ENCODE peak calls at places on chromosomes 11 and 22, in four cellular contexts. P is colonic mucosa, T is coronary artery, O is substantia nigra. J is an unnamed sample.

GRCh38 chr22:27723708-27724107 is 77.8 kb downstream of the MN1 start:
- DNase-seq in P (no peak), T (no peak), O (no peak), J (no peak)

GRCh38 chr22:26722159-26722558 is 64.8 kb downstream of the MIAT start:
- DNase-seq in P (no peak), T (no peak), O (no peak), J (no peak)

GRCh38 chr11:13328276-13328675 is 50.7 kb downstream of the BMAL1 start:
- DNase-seq in P (no peak), T (no peak), O (no peak), J (no peak)

GRCh38 chr22:38414009-38414395 is 41.0 kb downstream of the KCNJ4 start:
- DNase-seq in P (no peak), T (no peak), O (no peak), J (peak)

GRCh38 chr22:37045958-37046357 is 5.6 kb upstream of the KCTD17 start:
- DNase-seq in P (no peak), T (no peak), O (no peak), J (peak)

GRCh38 chr11:29336727-29337212 is 680.1 kb downstream of the KCNA4 start:
- DNase-seq in P (no peak), T (no peak), O (no peak), J (no peak)

GRCh38 chr11:75087319-75088055 is 9.2 kb downstream of the OR2AT4 start:
- DNase-seq in P (no peak), T (no peak), O (no peak), J (peak)

GRCh38 chr22:50526849-50527801 is 1.7 kb upstream of the SCO2 start:
- DNase-seq in P (peak), T (peak), O (no peak), J (peak)

GRCh38 chr11:130181295-130182272 is 22.0 kb downstream of the ST14 start:
- DNase-seq in P (peak), T (no peak), O (no peak), J (no peak)

GRCh38 chr11:122293298-122294023 is 177.4 kb upstream of the BLID start:
- DNase-seq in P (no peak), T (no peak), O (peak), J (no peak)

GRCh38 chr11:29119691-29120328 is 897.0 kb downstream of the KCNA4 start:
- DNase-seq in P (no peak), T (no peak), O (no peak), J (no peak)

GRCh38 chr11:43575931-43576833 is 104.4 kb upstream of the HSD17B12 start:
- DNase-seq in P (no peak), T (no peak), O (no peak), J (no peak)

GRCh38 chr22:50705851-50706351 is 32.1 kb upstream of the ACR start:
- DNase-seq in P (no peak), T (no peak), O (no peak), J (peak)

GRCh38 chr22:28230682-28231081 is 311.6 kb upstream of the PITPNB start:
- DNase-seq in P (no peak), T (no peak), O (no peak), J (no peak)

GRCh38 chr11:7239877-7240276 is 11.8 kb upstream of the SYT9 start:
- DNase-seq in P (no peak), T (no peak), O (no peak), J (no peak)

GRCh38 chr11:109864161-109864661 is 229.0 kb upstream of the ZC3H12C start:
- DNase-seq in P (no peak), T (no peak), O (no peak), J (no peak)

GRCh38 chr11:27913650-27914049 is 194.3 kb downstream of the KIF18A start:
- DNase-seq in P (no peak), T (no peak), O (no peak), J (no peak)

GRCh38 chr11:18384157-18384641 is 10.2 kb upstream of the LDHA start:
- DNase-seq in P (peak), T (peak), O (no peak), J (peak)

GRCh38 chr22:41513391-41513790 is 30.9 kb downstream of the POLR3H start:
- DNase-seq in P (no peak), T (no peak), O (peak), J (no peak)

GRCh38 chr11:16936643-16937042 is 77.6 kb downstream of the PLEKHA7 start:
- DNase-seq in P (no peak), T (no peak), O (no peak), J (no peak)

GRCh38 chr11:106389096-106389495 is 311.6 kb downstream of the AASDHPPT start:
- DNase-seq in P (no peak), T (no peak), O (no peak), J (no peak)

GRCh38 chr11:108135845-108136599 is 14.7 kb downstream of the ACAT1 start:
- DNase-seq in P (no peak), T (no peak), O (no peak), J (no peak)

GRCh38 chr22:29848115-29848514 is 10.0 kb upstream of the ASCC2 start:
- DNase-seq in P (no peak), T (no peak), O (no peak), J (no peak)

GRCh38 chr11:76838422-76839068 is 22.2 kb upstream of the ACER3 start:
- DNase-seq in P (peak), T (no peak), O (no peak), J (peak)

GRCh38 chr11:65554057-65554818 is 3.9 kb downstream of the LTBP3 start:
- DNase-seq in P (no peak), T (no peak), O (no peak), J (no peak)

GRCh38 chr11:65552413-65552951 is 5.7 kb downstream of the LTBP3 start:
- DNase-seq in P (no peak), T (no peak), O (no peak), J (peak)

GRCh38 chr11:65553301-65554001 is 4.7 kb downstream of the LTBP3 start:
- DNase-seq in P (peak), T (no peak), O (no peak), J (peak)

GRCh38 chr11:65549088-65549487 is 9.1 kb downstream of the LTBP3 start:
- DNase-seq in P (no peak), T (no peak), O (no peak), J (no peak)

GRCh38 chr11:65551572-65552398 is 6.4 kb downstream of the LTBP3 start:
- DNase-seq in P (peak), T (no peak), O (no peak), J (peak)
- H3K27ac ChIP-seq in P (peak), T (peak), O (no peak), J (no peak)

GRCh38 chr22:22243033-22243680 is 1.4 kb upstream of the VPREB1 start:
- DNase-seq in P (no peak), T (no peak), O (no peak), J (no peak)
- H3K27ac ChIP-seq in P (no peak), T (no peak), O (no peak), J (no peak)

DNA sequence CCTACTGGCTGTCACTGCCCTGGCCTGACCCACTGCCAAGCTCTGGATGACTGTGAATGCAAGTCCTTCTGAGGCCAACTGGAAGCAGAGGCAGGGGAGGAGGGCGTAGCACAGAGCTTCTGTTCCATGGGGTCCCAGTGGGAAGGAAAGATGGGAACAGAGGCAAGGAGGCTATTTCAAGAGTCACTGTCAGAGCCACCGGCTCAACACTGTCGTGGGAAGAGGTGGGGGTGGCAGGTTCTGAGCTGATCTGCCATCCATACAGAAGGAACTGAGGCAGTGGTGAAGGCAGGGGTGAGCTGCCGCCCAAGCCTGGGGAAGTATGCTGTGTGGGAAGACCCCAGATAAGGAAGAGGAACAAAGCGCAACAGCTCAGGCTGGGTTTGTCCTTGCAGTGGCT is 54.7 kb downstream of the SGSM3 start:
- DNase-seq in P (no peak), T (no peak), O (no peak), J (no peak)
- H3K27ac ChIP-seq in P (no peak), T (no peak), O (no peak), J (no peak)

DNA sequence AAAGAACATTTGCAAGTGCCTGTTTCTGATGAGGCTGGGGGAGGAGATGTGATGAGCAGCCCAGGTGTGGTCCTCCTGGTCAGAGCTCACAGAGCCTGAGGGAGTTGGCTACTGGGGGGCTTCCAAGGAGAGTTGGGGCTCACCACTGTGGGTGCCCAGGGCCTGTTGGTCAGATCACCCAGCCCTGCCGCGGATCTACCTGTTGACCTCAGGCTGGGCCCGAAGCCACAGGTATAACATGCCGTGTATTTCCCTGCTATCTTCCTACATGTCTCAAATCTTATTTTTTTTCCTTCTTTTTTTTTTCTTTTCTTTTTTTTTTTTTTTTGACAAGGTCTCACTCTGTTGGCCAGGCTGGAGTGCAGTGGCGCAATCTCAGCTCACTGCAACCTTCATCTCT is 199.7 kb upstream of the TBCEL start:
- DNase-seq in P (no peak), T (no peak), O (no peak), J (no peak)
- H3K27ac ChIP-seq in P (no peak), T (no peak), O (no peak), J (no peak)

DNA sequence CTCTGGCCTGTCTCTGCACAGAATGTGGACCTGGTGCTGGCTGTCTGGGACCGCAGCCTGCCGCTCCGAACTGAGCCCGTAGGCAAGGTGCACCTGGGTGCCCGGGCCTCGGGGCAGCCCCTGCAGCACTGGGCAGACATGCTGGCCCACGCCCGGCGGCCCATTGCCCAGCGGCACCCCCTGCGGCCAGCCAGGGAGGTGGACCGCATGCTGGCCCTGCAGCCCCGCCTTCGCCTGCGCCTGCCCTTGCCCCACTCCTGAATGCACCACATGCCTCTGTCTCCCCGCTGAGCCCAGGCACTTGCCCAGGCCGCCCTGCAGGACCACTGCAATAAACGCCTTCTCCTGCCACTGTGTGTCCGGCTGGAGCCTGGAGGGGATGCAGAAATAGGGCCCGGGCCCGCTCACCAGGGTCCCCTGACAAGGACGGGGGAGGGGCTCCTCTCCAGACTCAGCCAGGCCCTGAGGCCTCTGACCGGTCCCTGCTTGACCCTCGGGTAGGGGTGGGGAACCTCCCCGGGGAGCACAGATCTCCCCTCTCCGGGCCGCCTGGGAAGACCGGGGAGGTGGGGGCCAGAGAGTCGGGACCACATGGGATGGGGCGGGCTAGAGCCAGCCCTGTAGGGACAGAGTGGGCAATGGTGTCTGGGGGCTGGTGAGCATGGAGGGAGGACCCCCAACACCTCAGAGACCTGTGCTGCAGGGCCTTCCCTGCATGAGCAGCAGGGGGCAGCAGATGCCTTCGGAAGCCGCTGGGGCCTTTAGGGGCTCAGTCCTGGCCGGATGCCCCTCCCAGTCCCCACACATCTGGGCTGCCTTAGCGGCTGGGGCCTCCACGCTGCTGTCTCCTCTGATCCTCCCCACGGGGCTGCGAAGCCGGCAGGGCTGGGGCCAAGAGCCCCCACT is 1.4 kb upstream of the TNNI2 start:
- DNase-seq in P (peak), T (no peak), O (peak), J (peak)
- H3K27ac ChIP-seq in P (no peak), T (no peak), O (no peak), J (no peak)

GRCh38 chr11:57800444-57801184 is 39.0 kb downstream of the CTNND1 start:
- DNase-seq in P (peak), T (no peak), O (no peak), J (peak)
- H3K27ac ChIP-seq in P (peak), T (peak), O (peak), J (peak)

GRCh38 chr11:73203790-73204189 is 14.3 kb upstream of the P2RY2 start:
- DNase-seq in P (no peak), T (no peak), O (no peak), J (peak)

GRCh38 chr11:73204711-73205121 is 13.4 kb upstream of the P2RY2 start:
- DNase-seq in P (no peak), T (peak), O (no peak), J (peak)

GRCh38 chr11:73201249-73201648 is 16.8 kb upstream of the P2RY2 start:
- DNase-seq in P (no peak), T (no peak), O (no peak), J (peak)

GRCh38 chr11:73201888-73202810 is 15.9 kb upstream of the P2RY2 start:
- DNase-seq in P (no peak), T (no peak), O (no peak), J (peak)

GRCh38 chr11:73203322-73203721 is 14.8 kb upstream of the P2RY2 start:
- DNase-seq in P (no peak), T (no peak), O (no peak), J (peak)
- H3K27ac ChIP-seq in P (no peak), T (no peak), O (no peak), J (no peak)

J was measured in endodermal cell.